ENCODE peak calls at places on chromosomes 3 and 15, in nine cellular contexts. D is cardiac septum; W is A673; J is lung microvascular endothelial cell; C is activated CD4-positive, alpha-beta T cell treated with anti-CD3 and anti-CD28 coated beads, Interleukin-2, amount 50 U/mL, for 24 hours; H is naive thymus-derived CD4-positive, alpha-beta T cell; E is T-helper 2 cell; O is CD4-positive, alpha-beta T cell; V is T-cell. U is an unnamed sample.

GRCh38 chr15:98914626-98915025 is 93.0 kb downstream of the PGPEP1L start:
- DNase-seq in D (no peak), W (no peak), J (peak), C (no peak), H (no peak), E (no peak), O (no peak), V (no peak), U (no peak)

GRCh38 chr15:50236433-50236832 is 29.1 kb downstream of the HDC start:
- DNase-seq in D (no peak), W (no peak), J (no peak), C (no peak), H (no peak), E (no peak), O (no peak), V (no peak), U (no peak)

GRCh38 chr3:105611304-105612192 is 244.8 kb downstream of the ALCAM start:
- DNase-seq in D (no peak), W (no peak), J (no peak), C (no peak), H (no peak), E (no peak), O (no peak), V (no peak), U (no peak)

GRCh38 chr3:55169608-55170010 is 241.8 kb upstream of the LRTM1 start:
- DNase-seq in D (no peak), W (no peak), J (no peak), C (no peak), H (no peak), E (no peak), O (no peak), V (no peak), U (no peak)

GRCh38 chr3:57949779-57950618 is 58.2 kb upstream of the FLNB start:
- DNase-seq in D (peak), W (no peak), J (no peak), C (no peak), H (no peak), E (no peak), O (no peak), V (no peak), U (no peak)

GRCh38 chr15:63449711-63450110 is 54.7 kb upstream of the USP3 start:
- DNase-seq in D (no peak), W (no peak), J (no peak), C (no peak), H (no peak), E (no peak), O (no peak), V (no peak), U (no peak)

GRCh38 chr3:67381667-67382272 is 272.6 kb downstream of the SUCLG2 start:
- DNase-seq in D (no peak), W (peak), J (peak), C (peak), H (peak), E (no peak), O (no peak), V (no peak), U (no peak)

GRCh38 chr3:70227437-70227836 is 85.0 kb downstream of the MDFIC2 start:
- DNase-seq in D (no peak), W (no peak), J (no peak), C (no peak), H (no peak), E (no peak), O (no peak), V (no peak), U (no peak)

GRCh38 chr15:64006642-64007041 is 39.6 kb downstream of the DAPK2 start:
- DNase-seq in D (no peak), W (no peak), J (no peak), C (no peak), H (no peak), E (no peak), O (no peak), V (no peak), U (no peak)

GRCh38 chr3:33829720-33830119 is 31.3 kb downstream of the PDCD6IP start:
- DNase-seq in D (no peak), W (no peak), J (no peak), C (no peak), H (no peak), E (no peak), O (no peak), V (no peak), U (no peak)

GRCh38 chr3:126147932-126148683 is 32.3 kb downstream of the ALDH1L1 start:
- DNase-seq in D (peak), W (no peak), J (no peak), C (no peak), H (no peak), E (no peak), O (no peak), V (no peak), U (no peak)

GRCh38 chr15:101232677-101233076 is 19.2 kb downstream of the CHSY1 start:
- DNase-seq in D (no peak), W (no peak), J (no peak), C (no peak), H (no peak), E (no peak), O (no peak), V (no peak), U (no peak)

GRCh38 chr15:98439523-98439942 is 208.8 kb upstream of the IGF1R start:
- DNase-seq in D (no peak), W (no peak), J (no peak), C (no peak), H (no peak), E (no peak), O (no peak), V (no peak), U (no peak)

GRCh38 chr3:25423780-25424179 is 4.3 kb upstream of the RARB start:
- DNase-seq in D (no peak), W (no peak), J (no peak), C (no peak), H (no peak), E (no peak), O (no peak), V (no peak), U (no peak)

GRCh38 chr3:5194801-5195509 is 7.4 kb downstream of the EDEM1 start:
- DNase-seq in D (no peak), W (peak), J (peak), C (peak), H (no peak), E (peak), O (no peak), V (no peak), U (no peak)

GRCh38 chr15:91465696-91466095 is 365.6 kb downstream of the SV2B start:
- DNase-seq in D (no peak), W (no peak), J (no peak), C (no peak), H (no peak), E (no peak), O (no peak), V (no peak), U (no peak)

GRCh38 chr3:157107644-157108133 is 52.3 kb downstream of the CCNL1 start:
- DNase-seq in D (no peak), W (peak), J (no peak), C (no peak), H (no peak), E (no peak), O (no peak), V (no peak), U (no peak)

GRCh38 chr3:196272826-196273225 is 14.7 kb downstream of the PCYT1A start:
- DNase-seq in D (peak), W (no peak), J (no peak), C (no peak), H (no peak), E (no peak), O (no peak), V (no peak), U (no peak)

GRCh38 chr15:29143909-29144308 is 125.7 kb downstream of the NSMCE3 start:
- DNase-seq in D (no peak), W (peak), J (no peak), C (no peak), H (no peak), E (no peak), O (no peak), V (no peak), U (no peak)

U was measured in activated B cell treated with CpG ODN at 0.5 μM for 24 hours.